ENCODE peak calls at places on chromosomes 2 and 18, in seven cellular contexts. One of them, this sample, is unnamed.

GRCh38 chr2:72788756-72789155 is 37.1 kb downstream of the EXOC6B start:
- DNase-seq in SK-N-SH: no peak
- DNase-seq in GM23248: peak; percentile 91
- DNase-seq in OCI-LY7: no peak
- DNase-seq in MM.1S: no peak
- DNase-seq in PC-3: peak; percentile 52
- DNase-seq in neural progenitor cell: no peak
- DNase-seq in this sample: no peak

GRCh38 chr18:12639990-12640880 is 17.7 kb downstream of the SPIRE1 start:
- DNase-seq in SK-N-SH: no peak
- DNase-seq in MM.1S: no peak
- DNase-seq in PC-3: peak; percentile 91
- DNase-seq in GM23248: peak; percentile 88
- DNase-seq in OCI-LY7: no peak
- DNase-seq in neural progenitor cell: no peak
- DNase-seq in this sample: no peak

GRCh38 chr2:88429929-88430328 is 22.6 kb downstream of the FOXI3 start:
- DNase-seq in MM.1S: no peak
- DNase-seq in SK-N-SH: no peak
- DNase-seq in PC-3: no peak
- DNase-seq in neural progenitor cell: no peak
- DNase-seq in OCI-LY7: no peak
- DNase-seq in GM23248: no peak
- DNase-seq in this sample: peak; percentile 56

GRCh38 chr2:19474128-19474527 is 115.7 kb upstream of the OSR1 start:
- DNase-seq in OCI-LY7: no peak
- DNase-seq in SK-N-SH: no peak
- DNase-seq in PC-3: peak; percentile 60
- DNase-seq in GM23248: peak; percentile 63
- DNase-seq in neural progenitor cell: no peak
- DNase-seq in MM.1S: peak; percentile 92
- DNase-seq in this sample: no peak

GRCh38 chr2:121790276-121790956 is 35.0 kb downstream of the TSN start:
- DNase-seq in GM23248: peak; percentile 94
- DNase-seq in SK-N-SH: no peak
- DNase-seq in MM.1S: no peak
- DNase-seq in neural progenitor cell: no peak
- DNase-seq in PC-3: peak; percentile 93
- DNase-seq in OCI-LY7: no peak
- DNase-seq in this sample: peak; percentile 43

GRCh38 chr2:202064206-202064880 is 8.7 kb upstream of the KIAA2012 start:
- DNase-seq in GM23248: peak; percentile 92
- DNase-seq in PC-3: peak; percentile 60
- DNase-seq in SK-N-SH: peak; percentile 27
- DNase-seq in OCI-LY7: no peak
- DNase-seq in neural progenitor cell: peak; percentile 77
- DNase-seq in MM.1S: no peak
- DNase-seq in this sample: peak; percentile 60

GRCh38 chr2:176669398-176670174 is 400.3 kb downstream of the MTX2 start:
- DNase-seq in OCI-LY7: peak; percentile 23
- DNase-seq in neural progenitor cell: no peak
- DNase-seq in MM.1S: peak; percentile 37
- DNase-seq in GM23248: peak; percentile 32
- DNase-seq in SK-N-SH: no peak
- DNase-seq in PC-3: no peak
- DNase-seq in this sample: peak; percentile 27

GRCh38 chr18:7116832-7117389 is 686 bp downstream of the LAMA1 start:
- DNase-seq in OCI-LY7: no peak
- DNase-seq in MM.1S: no peak
- DNase-seq in PC-3: no peak
- DNase-seq in GM23248: peak; percentile 47
- DNase-seq in neural progenitor cell: peak; percentile 83
- DNase-seq in SK-N-SH: peak; percentile 73
- DNase-seq in this sample: peak; percentile 60

GRCh38 chr2:197174539-197175094 is 136.0 kb downstream of the ANKRD44 start:
- DNase-seq in SK-N-SH: no peak
- DNase-seq in neural progenitor cell: no peak
- DNase-seq in OCI-LY7: no peak
- DNase-seq in GM23248: peak; percentile 83
- DNase-seq in PC-3: peak; percentile 86
- DNase-seq in MM.1S: no peak
- DNase-seq in this sample: no peak

GRCh38 chr18:57803119-57803969 is at the start of gene ATP8B1:
- DNase-seq in GM23248: peak; percentile 81
- DNase-seq in OCI-LY7: no peak
- DNase-seq in neural progenitor cell: peak; percentile 79
- DNase-seq in PC-3: peak; percentile 96
- DNase-seq in MM.1S: no peak
- DNase-seq in SK-N-SH: peak; percentile 75
- DNase-seq in this sample: peak; percentile 93

GRCh38 chr2:226529556-226529955 is 270.1 kb downstream of the IRS1 start:
- DNase-seq in GM23248: no peak
- DNase-seq in OCI-LY7: no peak
- DNase-seq in SK-N-SH: no peak
- DNase-seq in neural progenitor cell: no peak
- DNase-seq in MM.1S: no peak
- DNase-seq in PC-3: no peak
- DNase-seq in this sample: no peak

GRCh38 chr2:127355407-127356008 is 32.3 kb downstream of the MAP3K2 start:
- DNase-seq in SK-N-SH: peak; percentile 33
- DNase-seq in MM.1S: peak; percentile 45
- DNase-seq in GM23248: peak; percentile 32
- DNase-seq in OCI-LY7: peak; percentile 42
- DNase-seq in PC-3: peak; percentile 64
- DNase-seq in neural progenitor cell: peak; percentile 18
- DNase-seq in this sample: peak; percentile 75

GRCh38 chr18:12336887-12337286 is 28.8 kb downstream of the TUBB6 start:
- DNase-seq in PC-3: peak; percentile 90
- DNase-seq in GM23248: peak; percentile 36
- DNase-seq in MM.1S: peak; percentile 15
- DNase-seq in SK-N-SH: no peak
- DNase-seq in OCI-LY7: no peak
- DNase-seq in neural progenitor cell: no peak
- DNase-seq in this sample: peak; percentile 57

GRCh38 chr2:153268941-153269461 is 209.6 kb downstream of the RPRM start:
- DNase-seq in MM.1S: peak; percentile 90
- DNase-seq in GM23248: no peak
- DNase-seq in SK-N-SH: no peak
- DNase-seq in PC-3: no peak
- DNase-seq in OCI-LY7: no peak
- DNase-seq in neural progenitor cell: no peak
- DNase-seq in this sample: no peak

GRCh38 chr2:170006592-170007327 is 171.2 kb upstream of the MYO3B start:
- DNase-seq in PC-3: no peak
- DNase-seq in SK-N-SH: no peak
- DNase-seq in MM.1S: no peak
- DNase-seq in GM23248: peak; percentile 10
- DNase-seq in neural progenitor cell: no peak
- DNase-seq in OCI-LY7: no peak
- DNase-seq in this sample: no peak

GRCh38 chr2:42102606-42103450 is 55.0 kb downstream of the PKDCC start:
- DNase-seq in MM.1S: no peak
- DNase-seq in OCI-LY7: no peak
- DNase-seq in neural progenitor cell: peak; percentile 89
- DNase-seq in SK-N-SH: peak; percentile 52
- DNase-seq in GM23248: no peak
- DNase-seq in PC-3: no peak
- DNase-seq in this sample: peak; percentile 98

GRCh38 chr2:74845991-74846390 is 12.1 kb downstream of the HK2 start:
- DNase-seq in MM.1S: no peak
- DNase-seq in GM23248: peak; percentile 41
- DNase-seq in SK-N-SH: no peak
- DNase-seq in neural progenitor cell: no peak
- DNase-seq in OCI-LY7: no peak
- DNase-seq in PC-3: peak; percentile 70
- DNase-seq in this sample: no peak

GRCh38 chr2:228731517-228731916 is 539.6 kb downstream of the PID1 start:
- DNase-seq in neural progenitor cell: no peak
- DNase-seq in SK-N-SH: no peak
- DNase-seq in OCI-LY7: no peak
- DNase-seq in PC-3: peak; percentile 70
- DNase-seq in GM23248: peak; percentile 84
- DNase-seq in MM.1S: no peak
- DNase-seq in this sample: peak; percentile 33

GRCh38 chr2:219433666-219434467 is 776 bp upstream of the SPEG start:
- DNase-seq in PC-3: peak; percentile 49
- DNase-seq in SK-N-SH: peak; percentile 39
- DNase-seq in GM23248: peak; percentile 79
- DNase-seq in OCI-LY7: peak; percentile 42
- DNase-seq in neural progenitor cell: peak; percentile 83
- DNase-seq in MM.1S: no peak
- DNase-seq in this sample: peak; percentile 97

GRCh38 chr2:1593371-1594205 is 150.7 kb downstream of the PXDN start:
- DNase-seq in SK-N-SH: peak; percentile 99
- DNase-seq in GM23248: peak; percentile 93
- DNase-seq in OCI-LY7: no peak
- DNase-seq in neural progenitor cell: peak; percentile 53
- DNase-seq in MM.1S: no peak
- DNase-seq in PC-3: peak; percentile 92
- DNase-seq in this sample: no peak

GRCh38 chr2:116435648-116436047 is 1378.8 kb upstream of the DDX18 start:
- DNase-seq in OCI-LY7: no peak
- DNase-seq in GM23248: no peak
- DNase-seq in MM.1S: no peak
- DNase-seq in PC-3: no peak
- DNase-seq in neural progenitor cell: peak; percentile 9
- DNase-seq in SK-N-SH: no peak
- DNase-seq in this sample: peak; percentile 40

DNA sequence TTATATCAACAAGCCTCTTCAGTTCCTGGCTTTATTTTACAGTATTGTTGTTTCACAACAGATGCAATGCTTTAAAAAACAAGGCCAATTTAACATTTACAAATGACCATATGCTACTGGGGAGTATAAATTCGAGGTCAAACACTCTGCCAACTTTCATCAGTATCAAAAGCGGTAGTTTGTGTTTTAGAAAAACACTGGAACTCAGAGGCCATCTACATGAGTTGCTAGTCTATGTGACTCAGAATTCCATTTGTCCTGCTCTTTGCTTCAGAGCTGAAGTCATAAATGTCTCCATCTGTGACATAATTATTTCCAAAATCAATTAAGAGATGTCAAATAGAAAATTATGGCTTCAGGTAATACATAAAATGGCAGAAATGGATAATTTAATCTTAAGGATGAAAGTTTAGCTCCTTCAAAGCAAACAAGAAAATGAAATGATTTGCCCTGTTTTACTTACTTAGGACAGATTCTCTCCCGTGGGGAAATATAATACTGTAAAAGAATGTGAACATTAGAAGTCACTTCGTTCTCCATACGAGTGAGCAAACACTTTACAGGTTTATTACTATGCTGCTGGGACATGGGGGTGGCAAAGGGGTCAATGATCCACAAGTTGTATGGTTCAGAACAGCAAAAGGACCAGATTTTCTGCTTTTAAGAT is 3.7 kb downstream of the MEX3C start:
- DNase-seq in OCI-LY7: no peak
- DNase-seq in SK-N-SH: no peak
- DNase-seq in PC-3: peak; percentile 1
- DNase-seq in neural progenitor cell: no peak
- DNase-seq in MM.1S: no peak
- DNase-seq in GM23248: peak; percentile 80
- DNase-seq in this sample: no peak
- TF ChIP-seq EZH2phosphoT487 in OCI-LY7: no peak
- TF ChIP-seq EZH2phosphoT487 in SK-N-SH: no peak
- TF ChIP-seq EZH2phosphoT487 in PC-3: no peak
- TF ChIP-seq EZH2phosphoT487 in neural progenitor cell: no peak
- TF ChIP-seq EZH2phosphoT487 in MM.1S: no peak
- TF ChIP-seq EZH2phosphoT487 in GM23248: no peak
- TF ChIP-seq EZH2phosphoT487 in this sample: no peak

GRCh38 chr18:67183398-67183797 is 333.1 kb downstream of the DSEL start:
- DNase-seq in SK-N-SH: no peak
- DNase-seq in GM23248: no peak
- DNase-seq in neural progenitor cell: peak; percentile 71
- DNase-seq in OCI-LY7: no peak
- DNase-seq in PC-3: no peak
- DNase-seq in MM.1S: no peak
- DNase-seq in this sample: peak; percentile 79
- TF ChIP-seq EZH2phosphoT487 in SK-N-SH: no peak
- TF ChIP-seq EZH2phosphoT487 in GM23248: no peak
- TF ChIP-seq EZH2phosphoT487 in neural progenitor cell: peak; percentile 32
- TF ChIP-seq EZH2phosphoT487 in OCI-LY7: no peak
- TF ChIP-seq EZH2phosphoT487 in PC-3: no peak
- TF ChIP-seq EZH2phosphoT487 in MM.1S: no peak
- TF ChIP-seq EZH2phosphoT487 in this sample: no peak

DNA sequence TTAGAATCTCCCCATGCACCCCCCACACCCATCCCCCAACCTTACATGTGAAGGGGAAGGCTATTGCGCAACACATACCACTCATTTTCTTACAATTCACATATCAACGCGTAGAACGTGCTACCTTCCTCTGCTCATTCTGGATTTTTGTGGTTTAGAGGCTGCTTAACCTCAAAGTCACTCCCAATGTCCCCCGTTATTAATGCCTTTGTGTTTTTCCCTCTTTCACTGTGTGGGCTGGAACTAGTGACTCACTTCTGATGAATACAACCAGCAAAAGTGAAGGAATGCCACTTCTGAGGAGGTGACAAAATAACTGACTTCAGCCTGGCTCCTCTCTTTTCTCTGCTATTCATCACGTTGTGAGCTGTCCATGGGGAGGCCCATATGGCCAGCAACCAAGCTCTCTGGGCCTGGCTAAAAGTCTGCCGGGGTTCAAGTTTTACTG is 342.5 kb upstream of the NXPH2 start:
- DNase-seq in PC-3: peak; percentile 96
- DNase-seq in MM.1S: no peak
- DNase-seq in SK-N-SH: no peak
- DNase-seq in neural progenitor cell: no peak
- DNase-seq in OCI-LY7: no peak
- DNase-seq in GM23248: peak; percentile 58
- DNase-seq in this sample: peak; percentile 9
- TF ChIP-seq EZH2phosphoT487 in PC-3: no peak
- TF ChIP-seq EZH2phosphoT487 in MM.1S: no peak
- TF ChIP-seq EZH2phosphoT487 in SK-N-SH: no peak
- TF ChIP-seq EZH2phosphoT487 in neural progenitor cell: no peak
- TF ChIP-seq EZH2phosphoT487 in OCI-LY7: no peak
- TF ChIP-seq EZH2phosphoT487 in GM23248: no peak
- TF ChIP-seq EZH2phosphoT487 in this sample: no peak

GRCh38 chr2:232757905-232758304 is 18.5 kb downstream of the KCNJ13 start:
- DNase-seq in SK-N-SH: no peak
- DNase-seq in neural progenitor cell: no peak
- DNase-seq in GM23248: no peak
- DNase-seq in OCI-LY7: no peak
- DNase-seq in MM.1S: no peak
- DNase-seq in PC-3: no peak
- DNase-seq in this sample: no peak

DNA sequence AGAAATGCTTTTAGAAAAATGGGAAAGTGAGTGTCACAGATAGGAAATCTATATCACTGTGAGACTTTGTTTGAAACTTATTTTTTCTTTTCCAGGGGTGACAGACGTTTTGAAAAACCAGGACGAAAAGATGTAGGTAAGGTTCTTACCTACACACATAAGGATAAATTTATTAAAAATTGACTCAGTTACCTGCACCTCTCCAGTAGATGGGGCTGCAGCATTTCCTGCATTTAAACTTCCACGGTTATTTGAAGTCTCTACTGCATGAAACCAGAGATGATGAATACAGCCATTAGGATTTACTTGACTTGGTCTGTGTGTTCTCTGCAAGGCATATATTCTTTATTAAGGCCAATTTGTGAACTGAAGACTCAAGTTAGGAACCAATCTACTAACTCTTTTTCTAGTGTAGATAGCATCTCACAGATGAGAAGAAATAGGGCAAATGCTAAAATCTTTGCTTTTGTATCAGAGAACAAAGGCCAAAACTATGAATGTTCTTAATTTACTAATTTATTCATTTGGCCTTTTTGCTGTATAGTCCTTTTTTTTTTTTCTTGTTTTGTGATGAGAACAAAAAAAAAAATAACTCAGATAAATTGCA is 15.0 kb downstream of the KCNJ13 start:
- DNase-seq in neural progenitor cell: peak; percentile 48
- DNase-seq in OCI-LY7: peak; percentile 70
- DNase-seq in PC-3: peak; percentile 66
- DNase-seq in SK-N-SH: peak; percentile 26
- DNase-seq in GM23248: peak; percentile 50
- DNase-seq in MM.1S: peak; percentile 40
- DNase-seq in this sample: peak; percentile 46
- TF ChIP-seq EZH2phosphoT487 in neural progenitor cell: no peak
- TF ChIP-seq EZH2phosphoT487 in OCI-LY7: no peak
- TF ChIP-seq EZH2phosphoT487 in PC-3: no peak
- TF ChIP-seq EZH2phosphoT487 in SK-N-SH: no peak
- TF ChIP-seq EZH2phosphoT487 in GM23248: no peak
- TF ChIP-seq EZH2phosphoT487 in MM.1S: no peak
- TF ChIP-seq EZH2phosphoT487 in this sample: no peak